ENCODE peak calls at places on chromosomes 6 and 20, in six cellular contexts. G is lower lobe of right lung, V is HCT116, R is natural killer cell, S is hepatocyte, P is astrocyte of the cerebellum. O is an unnamed sample.

GRCh38 chr6:84777888-84778287 is 13.5 kb upstream of the TBX18 start:
- DNase-seq in G (no peak), V (no peak), R (no peak), S (no peak), P (no peak), O (no peak)

GRCh38 chr6:43978473-43979360 is 148.5 kb downstream of the MRPL14 start:
- DNase-seq in G (no peak), V (no peak), R (peak), S (no peak), P (no peak), O (no peak)

GRCh38 chr6:105943514-105943913 is 142.6 kb upstream of the PRDM1 start:
- DNase-seq in G (no peak), V (no peak), R (no peak), S (no peak), P (no peak), O (no peak)

GRCh38 chr6:109783245-109783990 is 92.3 kb downstream of the FIG4 start:
- DNase-seq in G (no peak), V (no peak), R (no peak), S (no peak), P (no peak), O (no peak)

GRCh38 chr20:10622657-10623418 is 51.0 kb downstream of the JAG1 start:
- DNase-seq in G (no peak), V (no peak), R (no peak), S (no peak), P (peak), O (no peak)

GRCh38 chr6:73074175-73074574 is 151.1 kb downstream of the KHDC1L start:
- DNase-seq in G (no peak), V (no peak), R (no peak), S (no peak), P (peak), O (no peak)

GRCh38 chr20:37968726-37969401 is 64.4 kb downstream of the TTI1 start:
- DNase-seq in G (no peak), V (no peak), R (no peak), S (no peak), P (no peak), O (no peak)

GRCh38 chr6:11700118-11700718 is 78.4 kb downstream of the ADTRP start:
- DNase-seq in G (no peak), V (peak), R (no peak), S (peak), P (peak), O (no peak)

GRCh38 chr20:46631874-46632446 is 19.3 kb downstream of the SLC13A3 start:
- DNase-seq in G (no peak), V (no peak), R (no peak), S (no peak), P (no peak), O (no peak)

GRCh38 chr6:47455533-47456209 is 21.9 kb upstream of the CD2AP start:
- DNase-seq in G (no peak), V (no peak), R (no peak), S (no peak), P (no peak), O (peak)

GRCh38 chr20:47024461-47024937 is 129.9 kb downstream of the EYA2 start:
- DNase-seq in G (no peak), V (no peak), R (no peak), S (no peak), P (no peak), O (no peak)

GRCh38 chr6:7025861-7026260 is 81.9 kb upstream of the RREB1 start:
- DNase-seq in G (no peak), V (no peak), R (no peak), S (no peak), P (no peak), O (no peak)

GRCh38 chr20:36270744-36271638 is 34.7 kb downstream of the AAR2 start:
- DNase-seq in G (no peak), V (no peak), R (no peak), S (no peak), P (no peak), O (no peak)

GRCh38 chr6:158219229-158219628 is 51.1 kb downstream of the GTF2H5 start:
- DNase-seq in G (no peak), V (no peak), R (no peak), S (peak), P (no peak), O (peak)

GRCh38 chr6:164665328-164665727 is 644.1 kb downstream of the C6orf118 start:
- DNase-seq in G (no peak), V (no peak), R (no peak), S (no peak), P (no peak), O (no peak)

GRCh38 chr6:158715330-158716311 is 65.8 kb downstream of the SYTL3 start:
- DNase-seq in G (peak), V (no peak), R (no peak), S (no peak), P (no peak), O (no peak)

GRCh38 chr20:58389324-58389967 is 417 bp downstream of the VAPB start:
- DNase-seq in G (no peak), V (no peak), R (peak), S (peak), P (no peak), O (peak)

GRCh38 chr6:53825514-53826321 is 30.9 kb downstream of the LRRC1 start:
- DNase-seq in G (no peak), V (no peak), R (no peak), S (no peak), P (no peak), O (no peak)
- TF ChIP-seq CTCF in G (no peak), V (no peak), R (no peak), S (no peak), P (no peak), O (no peak)

DNA sequence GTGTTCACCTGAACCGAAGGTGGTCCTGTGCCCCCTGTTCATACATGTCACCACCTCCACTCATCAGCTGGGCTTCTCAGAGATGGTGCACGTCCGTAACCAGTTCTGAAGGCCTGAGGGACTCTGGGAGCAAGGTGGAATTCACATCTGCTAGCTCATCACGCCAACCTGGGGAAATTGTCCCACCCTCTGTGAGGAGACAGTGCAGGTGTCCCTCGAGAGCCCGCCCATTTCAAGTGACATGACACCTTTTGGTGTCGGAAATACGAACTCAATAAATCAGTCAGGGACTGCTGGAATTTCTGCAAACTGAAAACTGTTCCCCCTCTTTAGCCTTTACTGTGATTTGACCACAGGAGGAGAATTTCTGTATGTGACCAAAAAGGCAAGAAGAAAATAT is 99.4 kb downstream of the SYNDIG1 start:
- DNase-seq in G (no peak), V (no peak), R (no peak), S (no peak), P (no peak), O (no peak)
- TF ChIP-seq CTCF in G (no peak), V (no peak), R (no peak), S (no peak), P (no peak), O (no peak)

GRCh38 chr20:51563141-51563596 is 20.6 kb upstream of the NFATC2 start:
- DNase-seq in G (no peak), V (no peak), R (no peak), S (peak), P (no peak), O (no peak)

GRCh38 chr20:51563597-51564332 is 21.2 kb upstream of the NFATC2 start:
- DNase-seq in G (peak), V (peak), R (no peak), S (peak), P (peak), O (peak)

GRCh38 chr20:51562334-51563140 is 20.0 kb upstream of the NFATC2 start:
- DNase-seq in G (peak), V (peak), R (no peak), S (peak), P (peak), O (peak)

GRCh38 chr20:51560550-51561307 is 18.2 kb upstream of the NFATC2 start:
- DNase-seq in G (no peak), V (no peak), R (no peak), S (no peak), P (no peak), O (no peak)

GRCh38 chr20:51562027-51562333 is 19.5 kb upstream of the NFATC2 start:
- DNase-seq in G (no peak), V (no peak), R (no peak), S (no peak), P (no peak), O (no peak)
- TF ChIP-seq CTCF in G (no peak), V (no peak), R (no peak), S (no peak), P (no peak), O (no peak)

DNA sequence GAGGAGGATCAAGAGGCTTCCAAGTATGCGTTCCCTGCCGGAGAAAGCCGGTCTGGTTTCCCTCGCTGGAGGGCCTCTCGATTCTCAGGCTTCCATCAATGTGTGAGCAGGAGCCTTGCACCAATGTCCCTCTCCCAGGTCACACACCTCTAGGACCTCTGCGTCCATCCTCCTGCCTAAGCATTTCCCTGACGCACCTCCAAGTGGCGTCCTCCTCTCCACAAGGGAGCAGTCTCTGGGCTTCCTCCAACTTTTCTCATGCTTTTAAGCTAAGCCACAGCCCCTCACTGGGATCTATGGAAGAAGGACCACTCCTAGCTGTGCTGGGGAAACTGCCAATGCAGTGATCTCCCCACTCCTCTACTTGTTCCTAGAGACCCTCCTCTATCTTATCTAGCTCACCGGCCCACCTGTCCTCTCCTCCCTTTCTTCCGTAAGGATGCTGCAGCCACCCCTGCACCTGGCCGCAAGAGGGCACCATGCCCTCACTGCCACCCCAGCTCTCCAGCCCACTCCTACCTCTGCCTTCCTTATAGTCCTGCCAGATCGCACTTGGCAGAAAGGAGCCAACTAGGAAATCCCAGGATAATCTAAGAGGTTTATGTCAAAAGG is 258.7 kb downstream of the LRFN2 start:
- DNase-seq in G (peak), V (peak), R (peak), S (peak), P (no peak), O (peak)
- TF ChIP-seq CTCF in G (peak), V (peak), R (peak), S (peak), P (peak), O (peak)

GRCh38 chr6:48541669-48542068 is 430.7 kb upstream of the PTCHD4 start:
- DNase-seq in G (no peak), V (no peak), R (no peak), S (no peak), P (no peak), O (no peak)

DNA sequence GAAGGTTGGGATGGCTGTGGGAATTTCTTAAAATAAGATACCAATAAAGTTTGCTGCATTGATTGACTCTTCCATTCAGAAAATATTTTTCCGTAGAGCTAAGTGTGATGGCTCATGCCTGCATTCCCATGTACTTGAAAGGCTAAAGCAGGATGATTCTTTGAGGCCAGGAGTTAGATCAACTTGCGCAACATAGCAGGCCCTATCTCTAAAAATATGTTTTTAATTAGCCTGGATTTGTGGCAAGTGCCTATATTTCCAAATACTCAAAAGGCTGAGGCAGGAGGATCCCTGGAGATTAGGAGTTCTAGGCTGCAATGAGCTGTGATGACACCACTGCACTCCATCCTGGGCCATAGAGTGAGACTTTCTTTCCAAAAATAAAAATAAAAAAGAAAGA is 431.2 kb upstream of the PTCHD4 start:
- DNase-seq in G (no peak), V (no peak), R (no peak), S (peak), P (no peak), O (no peak)
- TF ChIP-seq CTCF in G (no peak), V (no peak), R (no peak), S (no peak), P (no peak), O (no peak)

DNA sequence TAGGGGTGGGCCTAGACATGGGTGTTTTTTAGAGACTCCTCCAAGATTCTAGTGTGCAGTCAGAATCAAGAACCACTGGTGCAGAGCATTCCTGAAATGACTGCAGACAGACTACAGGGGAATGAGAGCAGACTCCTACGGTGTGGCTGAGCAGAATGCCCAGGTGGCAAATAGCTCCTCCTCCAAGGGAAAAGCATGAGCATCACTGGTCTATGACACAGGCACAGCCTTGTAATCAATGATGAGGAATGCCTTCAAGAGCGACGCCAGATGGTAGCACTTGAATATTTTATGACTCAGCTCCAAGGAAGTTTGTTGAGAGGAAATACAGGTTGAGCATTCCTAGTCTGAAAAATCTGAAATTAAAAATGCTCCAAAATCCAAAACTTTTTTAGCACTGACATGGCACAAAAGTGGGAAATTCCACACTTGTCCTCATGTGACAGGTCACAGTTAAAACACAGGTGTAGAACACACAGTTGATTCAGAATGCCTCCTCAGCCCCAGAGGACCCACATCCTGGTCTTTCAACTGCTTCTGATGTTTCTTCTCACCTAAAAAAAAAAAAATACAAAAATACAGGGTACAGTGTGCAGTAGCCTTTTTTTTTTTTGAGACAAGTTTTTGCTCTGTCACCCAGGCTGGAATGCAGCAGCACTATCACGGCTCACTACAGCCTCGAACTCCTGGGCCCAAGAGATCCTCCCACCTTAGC is 10.5 kb upstream of the FAM8A1 start:
- DNase-seq in G (no peak), V (peak), R (no peak), S (peak), P (peak), O (peak)
- TF ChIP-seq CTCF in G (no peak), V (no peak), R (no peak), S (peak), P (peak), O (no peak)

GRCh38 chr6:33585403-33586107 is 5.5 kb upstream of the BAK1 start:
- DNase-seq in G (peak), V (peak), R (peak), S (peak), P (peak), O (peak)
- TF ChIP-seq CTCF in G (peak), V (peak), R (peak), S (peak), P (peak), O (peak)

GRCh38 chr20:52004720-52005119 is 186.9 kb downstream of the ZFP64 start:
- DNase-seq in G (no peak), V (no peak), R (no peak), S (no peak), P (no peak), O (no peak)

GRCh38 chr20:52003976-52004375 is 187.6 kb downstream of the ZFP64 start:
- DNase-seq in G (no peak), V (no peak), R (no peak), S (no peak), P (no peak), O (no peak)

GRCh38 chr20:52003415-52003814 is 188.2 kb downstream of the ZFP64 start:
- DNase-seq in G (no peak), V (no peak), R (no peak), S (no peak), P (no peak), O (no peak)

DNA sequence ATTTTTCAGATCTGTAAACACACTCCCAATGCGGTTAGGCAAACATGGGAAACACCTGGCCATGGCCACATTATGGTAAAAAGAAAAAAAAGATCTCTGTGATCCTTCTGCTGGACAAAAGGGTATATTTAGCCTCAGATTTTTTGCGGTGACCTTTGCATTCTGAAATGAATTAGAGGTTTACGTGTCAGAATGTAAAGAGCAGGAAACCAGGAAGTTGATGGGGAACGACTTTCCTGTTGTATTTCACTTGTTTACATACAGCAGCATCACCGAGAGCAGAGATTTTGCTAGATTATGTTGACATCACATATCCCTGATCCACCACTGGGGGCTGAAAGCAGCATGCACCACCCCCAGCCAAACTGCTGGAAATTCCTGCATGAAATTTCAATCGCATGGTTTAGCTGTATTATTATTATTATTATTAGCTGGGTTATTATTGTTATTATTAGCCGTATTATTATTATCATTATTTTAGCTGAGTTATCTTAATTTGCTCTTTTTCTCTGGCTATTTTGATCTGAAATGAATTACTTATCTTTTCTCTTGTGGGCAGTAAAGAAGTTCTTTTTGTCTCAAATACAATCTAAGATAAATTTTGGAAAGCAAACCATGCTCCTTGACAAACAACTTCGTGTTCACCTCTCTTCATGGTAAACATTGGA is 189.4 kb downstream of the ZFP64 start:
- DNase-seq in G (no peak), V (peak), R (no peak), S (peak), P (no peak), O (peak)
- TF ChIP-seq CTCF in G (no peak), V (peak), R (no peak), S (no peak), P (peak), O (no peak)

GRCh38 chr6:117401799-117402198 is 23.9 kb downstream of the ROS1 start:
- DNase-seq in G (no peak), V (no peak), R (no peak), S (no peak), P (no peak), O (no peak)

GRCh38 chr6:117399924-117400323 is 25.8 kb downstream of the ROS1 start:
- DNase-seq in G (no peak), V (no peak), R (no peak), S (no peak), P (no peak), O (no peak)

GRCh38 chr6:117409420-117409819 is 16.3 kb downstream of the ROS1 start:
- DNase-seq in G (no peak), V (no peak), R (no peak), S (no peak), P (no peak), O (no peak)

GRCh38 chr6:117409863-117410262 is 15.9 kb downstream of the ROS1 start:
- DNase-seq in G (no peak), V (no peak), R (no peak), S (no peak), P (no peak), O (no peak)

GRCh38 chr6:117404548-117404947 is 21.2 kb downstream of the ROS1 start:
- DNase-seq in G (no peak), V (no peak), R (no peak), S (no peak), P (no peak), O (peak)
- TF ChIP-seq CTCF in G (no peak), V (peak), R (no peak), S (peak), P (peak), O (peak)

O was measured in Calu3.